ENCODE peak calls at places on chromosome 17, in four cellular contexts. W is activated T-helper 1 cell treated with anti-CD3 and anti-CD28 coated beads, Interleukin-2, amount 50 U/mL, for 16 hours; U is KG1; D is HEK293T. P is an unnamed sample.
A peak's percentile ranks its signal among the peaks of the same experiment; 100 is the strongest.

GRCh38 chr17:77566566-77566965 is 391.9 kb upstream of the TNRC6C start:
- DNase-seq in W (no peak), D (no peak), U (no peak), P (no peak)

GRCh38 chr17:15501282-15501681 is 33.9 kb upstream of the CDRT4 start:
- DNase-seq in D (no peak), W (no peak), U (no peak), P (no peak)

GRCh38 chr17:7854851-7855642 is at the start of gene TMEM88:
- DNase-seq in W (no peak), D (no peak), U (no peak), P (no peak)

GRCh38 chr17:2025220-2025621 is at the start of gene RTN4RL1:
- DNase-seq in D (peak; percentile 61), U (no peak), W (peak; percentile 60), P (no peak)

GRCh38 chr17:22286337-22287041 is 594.2 kb downstream of the KCNJ18 start:
- DNase-seq in D (no peak), U (no peak), W (no peak), P (no peak)

GRCh38 chr17:73354423-73355284 is 42.9 kb upstream of the CDC42EP4 start:
- DNase-seq in U (no peak), W (no peak), D (no peak), P (no peak)

GRCh38 chr17:68973098-68973929 is 18.1 kb upstream of the ABCA8 start:
- DNase-seq in W (no peak), U (no peak), D (no peak), P (no peak)

GRCh38 chr17:17232303-17232621 is 4.7 kb downstream of the FLCN start:
- DNase-seq in D (no peak), U (no peak), W (no peak), P (no peak)

GRCh38 chr17:36870618-36871002 is 66.7 kb upstream of the LHX1 start:
- DNase-seq in W (no peak), U (no peak), D (no peak), P (no peak)

GRCh38 chr17:81128774-81129173 is 36.5 kb upstream of the PVALEF start:
- DNase-seq in U (no peak), W (no peak), D (no peak), P (no peak)

GRCh38 chr17:5526821-5527598 is 40.6 kb downstream of the MIS12 start:
- DNase-seq in W (no peak), D (peak; percentile 77), U (no peak), P (no peak)

GRCh38 chr17:35486920-35487727 is 38.6 kb upstream of the SLFN13 start:
- DNase-seq in W (peak; percentile 51), U (peak; percentile 24), D (no peak), P (peak; percentile 77)

GRCh38 chr17:55228683-55229192 is 36.0 kb upstream of the HLF start:
- DNase-seq in D (no peak), W (no peak), U (no peak), P (no peak)

GRCh38 chr17:17269926-17270773 is 10.9 kb downstream of the COPS3 start:
- DNase-seq in D (no peak), U (no peak), W (no peak), P (no peak)

GRCh38 chr17:67689534-67690177 is 28.1 kb upstream of the NOL11 start:
- DNase-seq in U (peak; percentile 54), D (peak; percentile 72), W (no peak), P (peak; percentile 6)

GRCh38 chr17:67891481-67892119 is 66.3 kb downstream of the BPTF start:
- DNase-seq in D (peak; percentile 46), W (no peak), U (no peak), P (no peak)

GRCh38 chr17:56926704-56927103 is 12.9 kb upstream of the TRIM25 start:
- DNase-seq in D (no peak), W (no peak), U (no peak), P (no peak)

GRCh38 chr17:27807567-27808470 is 7.5 kb upstream of the NOS2 start:
- DNase-seq in D (no peak), U (no peak), W (peak; percentile 22), P (no peak)

GRCh38 chr17:72602517-72603345 is 481.9 kb downstream of the SOX9 start:
- DNase-seq in D (no peak), U (no peak), W (no peak), P (no peak)

GRCh38 chr17:55731586-55732250 is 9.1 kb upstream of the TMEM100 start:
- DNase-seq in W (no peak), D (peak; percentile 32), U (no peak), P (no peak)

GRCh38 chr17:30113213-30113612 is 3.4 kb upstream of the NSRP1 start:
- DNase-seq in U (no peak), W (no peak), D (no peak), P (no peak)

GRCh38 chr17:16406742-16407674 is 8.4 kb upstream of the TRPV2 start:
- DNase-seq in W (no peak), D (no peak), U (no peak), P (no peak)

GRCh38 chr17:61583242-61583641 is 7.8 kb downstream of the NACA2 start:
- DNase-seq in W (no peak), U (peak; percentile 9), D (peak; percentile 59), P (no peak)

GRCh38 chr17:36608794-36609497 is 7.6 kb downstream of the MRM1 start:
- DNase-seq in W (no peak), D (no peak), U (no peak), P (no peak)

GRCh38 chr17:63688396-63689020 is 11.4 kb downstream of the LIMD2 start:
- DNase-seq in D (no peak), U (no peak), W (no peak), P (no peak)

GRCh38 chr17:73267648-73268537 is 6.2 kb upstream of the CPSF4L start:
- DNase-seq in W (no peak), D (no peak), U (no peak), P (no peak)

GRCh38 chr17:19418312-19418992 is 7.4 kb downstream of the RNF112 start:
- DNase-seq in W (no peak), D (no peak), U (no peak), P (no peak)

GRCh38 chr17:9934354-9934753 is 29.3 kb upstream of the RCVRN start:
- DNase-seq in W (no peak), U (no peak), D (no peak), P (no peak)

GRCh38 chr17:81635973-81636504 is 873 bp downstream of the NPLOC4 start:
- DNase-seq in W (no peak), U (no peak), D (no peak), P (no peak)

GRCh38 chr17:21318439-21318838 is 33.9 kb downstream of the MAP2K3 start:
- DNase-seq in U (no peak), D (no peak), W (no peak), P (no peak)

GRCh38 chr17:35973333-35974260 is 7.7 kb downstream of the CCL16 start:
- DNase-seq in W (no peak), D (no peak), U (no peak), P (no peak)

GRCh38 chr17:60744355-60744958 is 66.8 kb downstream of the BCAS3 start:
- DNase-seq in W (no peak), D (no peak), U (no peak), P (no peak)

GRCh38 chr17:56834380-56835258 is 668 bp downstream of the DGKE start:
- DNase-seq in D (peak; percentile 57), U (peak; percentile 56), W (peak; percentile 59), P (peak; percentile 26)

GRCh38 chr17:42031584-42031983 is 11.7 kb downstream of the NKIRAS2 start:
- DNase-seq in U (no peak), W (no peak), D (no peak), P (no peak)